ENCODE peak calls at places on chromosome 2, in five cellular contexts. One of them, this sample, is unnamed.
A peak's percentile ranks its signal among the peaks of the same experiment; 100 is the strongest.

GRCh38 chr2:208713066-208713465 is 306.5 kb downstream of the PTH2R start:
- DNase-seq in kidney: no peak
- DNase-seq in NCI-H1092 treated with DMSO at 0.1 percent for 48 hours: peak; percentile 77
- DNase-seq in NCI-H510A treated with DMSO at 0.1 percent for 48 hours: peak; percentile 48
- DNase-seq in CD8-positive, alpha-beta T cell: no peak
- DNase-seq in this sample: no peak

GRCh38 chr2:134218414-134218813 is 35.5 kb upstream of the MGAT5 start:
- DNase-seq in kidney: no peak
- DNase-seq in NCI-H1092 treated with DMSO at 0.1 percent for 48 hours: no peak
- DNase-seq in NCI-H510A treated with DMSO at 0.1 percent for 48 hours: no peak
- DNase-seq in CD8-positive, alpha-beta T cell: no peak
- DNase-seq in this sample: no peak

GRCh38 chr2:164826293-164827243 is 15.1 kb downstream of the COBLL1 start:
- DNase-seq in kidney: no peak
- DNase-seq in NCI-H1092 treated with DMSO at 0.1 percent for 48 hours: no peak
- DNase-seq in NCI-H510A treated with DMSO at 0.1 percent for 48 hours: peak; percentile 31
- DNase-seq in CD8-positive, alpha-beta T cell: no peak
- DNase-seq in this sample: peak; percentile 60

GRCh38 chr2:28750316-28751101 is 1.1 kb upstream of the PPP1CB start:
- DNase-seq in kidney: no peak
- DNase-seq in NCI-H1092 treated with DMSO at 0.1 percent for 48 hours: peak; percentile 51
- DNase-seq in NCI-H510A treated with DMSO at 0.1 percent for 48 hours: peak; percentile 71
- DNase-seq in CD8-positive, alpha-beta T cell: no peak
- DNase-seq in this sample: peak; percentile 13

GRCh38 chr2:217733461-217733860 is 269.3 kb downstream of the TNS1 start:
- DNase-seq in kidney: no peak
- DNase-seq in NCI-H1092 treated with DMSO at 0.1 percent for 48 hours: no peak
- DNase-seq in NCI-H510A treated with DMSO at 0.1 percent for 48 hours: no peak
- DNase-seq in CD8-positive, alpha-beta T cell: no peak
- DNase-seq in this sample: no peak

GRCh38 chr2:73008261-73009159 is 63.0 kb downstream of the SFXN5 start:
- DNase-seq in kidney: peak; percentile 18
- DNase-seq in NCI-H1092 treated with DMSO at 0.1 percent for 48 hours: no peak
- DNase-seq in NCI-H510A treated with DMSO at 0.1 percent for 48 hours: no peak
- DNase-seq in CD8-positive, alpha-beta T cell: no peak
- DNase-seq in this sample: no peak

GRCh38 chr2:172480301-172481218 is 53.2 kb downstream of the ITGA6 start:
- DNase-seq in kidney: peak; percentile 83
- DNase-seq in NCI-H1092 treated with DMSO at 0.1 percent for 48 hours: no peak
- DNase-seq in NCI-H510A treated with DMSO at 0.1 percent for 48 hours: no peak
- DNase-seq in CD8-positive, alpha-beta T cell: no peak
- DNase-seq in this sample: peak; percentile 63

GRCh38 chr2:53512071-53512841 is 255.3 kb upstream of the CHAC2 start:
- DNase-seq in kidney: no peak
- DNase-seq in NCI-H1092 treated with DMSO at 0.1 percent for 48 hours: no peak
- DNase-seq in NCI-H510A treated with DMSO at 0.1 percent for 48 hours: no peak
- DNase-seq in CD8-positive, alpha-beta T cell: no peak
- DNase-seq in this sample: no peak

GRCh38 chr2:28296904-28297303 is 95.8 kb upstream of the FOSL2 start:
- DNase-seq in kidney: no peak
- DNase-seq in NCI-H1092 treated with DMSO at 0.1 percent for 48 hours: no peak
- DNase-seq in NCI-H510A treated with DMSO at 0.1 percent for 48 hours: no peak
- DNase-seq in CD8-positive, alpha-beta T cell: no peak
- DNase-seq in this sample: no peak

GRCh38 chr2:217105733-217106649 is 246.1 kb upstream of the TNP1 start:
- DNase-seq in kidney: peak; percentile 78
- DNase-seq in NCI-H1092 treated with DMSO at 0.1 percent for 48 hours: no peak
- DNase-seq in NCI-H510A treated with DMSO at 0.1 percent for 48 hours: no peak
- DNase-seq in CD8-positive, alpha-beta T cell: no peak
- DNase-seq in this sample: no peak

GRCh38 chr2:106816974-106817373 is 69.0 kb downstream of the ST6GAL2 start:
- DNase-seq in kidney: no peak
- DNase-seq in NCI-H1092 treated with DMSO at 0.1 percent for 48 hours: no peak
- DNase-seq in NCI-H510A treated with DMSO at 0.1 percent for 48 hours: no peak
- DNase-seq in CD8-positive, alpha-beta T cell: no peak
- DNase-seq in this sample: peak; percentile 8

This sample was measured in heart right ventricle.